ENCODE peak calls at places on chromosomes 11 and 22, in four cellular contexts. One of them, this sample, is unnamed.

GRCh38 chr11:102666331-102666957 is 39.1 kb downstream of the MMP27 start:
- DNase-seq in NCI-H510A treated with DMSO at 0.1 percent for 48 hours: peak; percentile 44
- DNase-seq in right cardiac atrium: no peak
- DNase-seq in Kasumi-1: peak; percentile 77
- DNase-seq in this sample: no peak

GRCh38 chr22:48035897-48036296 is 1273.4 kb downstream of the TBC1D22A start:
- DNase-seq in Kasumi-1: no peak
- DNase-seq in right cardiac atrium: no peak
- DNase-seq in NCI-H510A treated with DMSO at 0.1 percent for 48 hours: no peak
- DNase-seq in this sample: no peak

GRCh38 chr11:43833657-43834073 is 47.0 kb upstream of the ALKBH3 start:
- DNase-seq in NCI-H510A treated with DMSO at 0.1 percent for 48 hours: no peak
- DNase-seq in right cardiac atrium: no peak
- DNase-seq in Kasumi-1: no peak
- DNase-seq in this sample: no peak

GRCh38 chr11:69422645-69423044 is 58.8 kb upstream of the LINC01488 start:
- DNase-seq in NCI-H510A treated with DMSO at 0.1 percent for 48 hours: no peak
- DNase-seq in Kasumi-1: no peak
- DNase-seq in right cardiac atrium: no peak
- DNase-seq in this sample: no peak

GRCh38 chr11:86365566-86365965 is 9.1 kb upstream of the CCDC81 start:
- DNase-seq in NCI-H510A treated with DMSO at 0.1 percent for 48 hours: no peak
- DNase-seq in right cardiac atrium: no peak
- DNase-seq in Kasumi-1: no peak
- DNase-seq in this sample: no peak

GRCh38 chr22:27801197-27801615 is 350 bp downstream of the MN1 start:
- DNase-seq in right cardiac atrium: peak; percentile 44
- DNase-seq in Kasumi-1: no peak
- DNase-seq in NCI-H510A treated with DMSO at 0.1 percent for 48 hours: no peak
- DNase-seq in this sample: peak; percentile 52

GRCh38 chr11:34256150-34256549 is 101.7 kb downstream of the ABTB2 start:
- DNase-seq in right cardiac atrium: no peak
- DNase-seq in NCI-H510A treated with DMSO at 0.1 percent for 48 hours: no peak
- DNase-seq in Kasumi-1: no peak
- DNase-seq in this sample: no peak

GRCh38 chr11:93986716-93987115 is 34.4 kb upstream of the HEPHL1 start:
- DNase-seq in Kasumi-1: no peak
- DNase-seq in NCI-H510A treated with DMSO at 0.1 percent for 48 hours: peak; percentile 25
- DNase-seq in right cardiac atrium: no peak
- DNase-seq in this sample: no peak

GRCh38 chr11:35548925-35549561 is 23.6 kb upstream of the PAMR1 start:
- DNase-seq in right cardiac atrium: no peak
- DNase-seq in Kasumi-1: no peak
- DNase-seq in NCI-H510A treated with DMSO at 0.1 percent for 48 hours: no peak
- DNase-seq in this sample: no peak

GRCh38 chr11:12529041-12529440 is 145.2 kb upstream of the TEAD1 start:
- DNase-seq in Kasumi-1: no peak
- DNase-seq in right cardiac atrium: no peak
- DNase-seq in NCI-H510A treated with DMSO at 0.1 percent for 48 hours: no peak
- DNase-seq in this sample: no peak

GRCh38 chr11:115701284-115701875 is 197.2 kb upstream of the CADM1 start:
- DNase-seq in NCI-H510A treated with DMSO at 0.1 percent for 48 hours: no peak
- DNase-seq in right cardiac atrium: no peak
- DNase-seq in Kasumi-1: no peak
- DNase-seq in this sample: no peak

GRCh38 chr11:112570335-112570734 is 309.7 kb upstream of the PLET1 start:
- DNase-seq in right cardiac atrium: no peak
- DNase-seq in NCI-H510A treated with DMSO at 0.1 percent for 48 hours: no peak
- DNase-seq in Kasumi-1: no peak
- DNase-seq in this sample: no peak

GRCh38 chr22:39314251-39314971 is 5.0 kb downstream of the RPL3 start:
- DNase-seq in Kasumi-1: no peak
- DNase-seq in right cardiac atrium: no peak
- DNase-seq in NCI-H510A treated with DMSO at 0.1 percent for 48 hours: no peak
- DNase-seq in this sample: no peak

GRCh38 chr22:19942886-19943664 is 1.5 kb upstream of the TXNRD2 start:
- DNase-seq in NCI-H510A treated with DMSO at 0.1 percent for 48 hours: no peak
- DNase-seq in Kasumi-1: peak; percentile 37
- DNase-seq in right cardiac atrium: no peak
- DNase-seq in this sample: no peak

GRCh38 chr11:12674571-12674935 is 332 bp downstream of the TEAD1 start:
- DNase-seq in right cardiac atrium: no peak
- DNase-seq in Kasumi-1: no peak
- DNase-seq in NCI-H510A treated with DMSO at 0.1 percent for 48 hours: no peak
- DNase-seq in this sample: peak; percentile 71

GRCh38 chr22:30876221-30876751 is 92.3 kb downstream of the MORC2 start:
- DNase-seq in Kasumi-1: no peak
- DNase-seq in right cardiac atrium: no peak
- DNase-seq in NCI-H510A treated with DMSO at 0.1 percent for 48 hours: no peak
- DNase-seq in this sample: no peak

GRCh38 chr11:13215157-13215556 is 62.4 kb upstream of the BMAL1 start:
- DNase-seq in Kasumi-1: no peak
- DNase-seq in NCI-H510A treated with DMSO at 0.1 percent for 48 hours: no peak
- DNase-seq in right cardiac atrium: no peak
- DNase-seq in this sample: no peak

GRCh38 chr22:31637375-31637937 is 24.6 kb downstream of the PISD start:
- DNase-seq in NCI-H510A treated with DMSO at 0.1 percent for 48 hours: no peak
- DNase-seq in Kasumi-1: peak; percentile 71
- DNase-seq in right cardiac atrium: no peak
- DNase-seq in this sample: peak; percentile 87

This sample was measured in Right ventricle myocardium inferior.